ENCODE peak calls at places on chromosomes 4 and X, in ten cellular contexts. Z, H, X, Q, C, P, B, D, A and J are unnamed samples.

GRCh38 chrX:7192871-7193270 is 44.9 kb upstream of the PUDP start:
- DNase-seq in Z (no peak), H (no peak), X (no peak), Q (no peak), C (no peak), P (no peak), B (no peak), D (no peak), A (no peak), J (no peak)

GRCh38 chrX:132968282-132968681 is 9.9 kb upstream of the HS6ST2 start:
- DNase-seq in Z (no peak), H (no peak), X (no peak), Q (no peak), C (no peak), P (no peak), B (no peak), D (no peak), A (no peak), J (no peak)

GRCh38 chrX:50697691-50698090 is 116.3 kb downstream of the SHROOM4 start:
- DNase-seq in Z (no peak), H (no peak), X (no peak), Q (peak), C (no peak), P (no peak), B (peak), D (no peak), A (peak), J (no peak)

GRCh38 chrX:46574941-46575381 is 1.4 kb downstream of the CHST7 start:
- DNase-seq in Z (no peak), H (peak), X (no peak), Q (no peak), C (no peak), P (peak), B (no peak), D (no peak), A (no peak), J (no peak)

GRCh38 chr4:105474110-105474518 is 252 bp upstream of the PPA2 start:
- DNase-seq in Z (peak), H (peak), X (peak), Q (no peak), C (peak), P (no peak), B (peak), D (peak), A (no peak), J (no peak)

GRCh38 chrX:44003975-44004374 is 30.8 kb upstream of the NDP start:
- DNase-seq in Z (no peak), H (no peak), X (no peak), Q (no peak), C (no peak), P (no peak), B (peak), D (no peak), A (no peak), J (no peak)

GRCh38 chr4:151147000-151147399 is 47.6 kb downstream of the RPS3A start:
- DNase-seq in Z (no peak), H (no peak), X (no peak), Q (no peak), C (no peak), P (no peak), B (no peak), D (no peak), A (no peak), J (no peak)

GRCh38 chrX:124764354-124764753 is 418.0 kb downstream of the SH2D1A start:
- DNase-seq in Z (no peak), H (no peak), X (no peak), Q (no peak), C (no peak), P (no peak), B (no peak), D (no peak), A (no peak), J (no peak)

GRCh38 chr4:78592104-78592783 is 40.7 kb downstream of the ANXA3 start:
- DNase-seq in Z (no peak), H (no peak), X (no peak), Q (no peak), C (no peak), P (no peak), B (no peak), D (no peak), A (no peak), J (no peak)

GRCh38 chr4:82232891-82233290 is 140.9 kb downstream of the HNRNPD start:
- DNase-seq in Z (no peak), H (no peak), X (no peak), Q (no peak), C (no peak), P (no peak), B (no peak), D (no peak), A (no peak), J (no peak)

GRCh38 chr4:101256222-101256621 is 91.1 kb downstream of the PPP3CA start:
- DNase-seq in Z (no peak), H (no peak), X (no peak), Q (no peak), C (no peak), P (no peak), B (no peak), D (no peak), A (no peak), J (no peak)

DNA sequence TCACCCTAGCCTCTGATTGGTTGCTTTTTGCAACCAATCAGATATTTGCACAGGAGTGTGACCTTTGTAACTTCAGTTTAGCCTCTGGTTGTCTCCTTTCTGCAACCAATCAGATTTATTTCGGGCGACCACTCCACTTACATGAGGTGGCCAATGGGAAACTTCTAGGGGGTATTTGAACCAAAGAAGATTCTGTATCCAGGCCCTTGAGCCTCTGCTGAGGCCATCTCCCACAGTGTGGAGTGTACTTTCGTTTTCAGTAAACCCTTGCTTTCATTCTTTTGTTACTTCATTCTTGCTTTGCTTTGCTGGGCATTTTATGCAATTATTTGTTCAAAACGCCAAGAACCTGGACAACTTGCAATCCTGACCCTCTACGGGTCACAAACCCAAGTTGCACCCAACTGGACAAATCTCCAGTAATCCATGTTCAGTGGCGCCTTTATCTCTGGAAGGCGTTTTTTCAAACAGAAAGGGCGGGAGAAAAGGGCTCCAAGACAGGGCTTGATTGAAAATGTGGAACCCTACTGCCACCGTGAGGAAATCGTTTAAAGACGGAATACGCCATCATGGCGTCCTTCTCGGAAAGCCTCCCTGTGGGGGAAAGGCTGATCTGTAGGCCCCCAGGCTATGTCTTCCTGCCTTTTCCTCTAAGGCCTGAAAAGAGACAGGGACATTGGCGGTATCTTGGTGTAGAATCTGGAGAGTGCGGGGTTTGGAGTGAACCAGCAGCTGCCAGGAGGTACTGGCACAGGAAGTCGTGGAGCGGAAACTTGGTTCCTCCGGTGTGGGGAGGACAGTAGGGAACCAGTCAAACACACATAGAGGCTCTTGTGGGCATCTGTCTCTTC is 184.6 kb downstream of the OR13H1 start:
- DNase-seq in Z (peak), H (no peak), X (no peak), Q (peak), C (no peak), P (no peak), B (no peak), D (no peak), A (no peak), J (no peak)
- TF ChIP-seq CTCF in Z (peak), H (peak), X (no peak), Q (peak), C (no peak), P (no peak), B (no peak), D (peak), A (no peak), J (no peak)

GRCh38 chrX:30513284-30513683 is 64.3 kb downstream of the TASL start:
- DNase-seq in Z (no peak), H (no peak), X (no peak), Q (no peak), C (no peak), P (no peak), B (peak), D (no peak), A (no peak), J (no peak)
- TF ChIP-seq CTCF in Z (peak), H (peak), X (no peak), Q (peak), C (peak), P (no peak), B (peak), D (peak), A (peak), J (no peak)

DNA sequence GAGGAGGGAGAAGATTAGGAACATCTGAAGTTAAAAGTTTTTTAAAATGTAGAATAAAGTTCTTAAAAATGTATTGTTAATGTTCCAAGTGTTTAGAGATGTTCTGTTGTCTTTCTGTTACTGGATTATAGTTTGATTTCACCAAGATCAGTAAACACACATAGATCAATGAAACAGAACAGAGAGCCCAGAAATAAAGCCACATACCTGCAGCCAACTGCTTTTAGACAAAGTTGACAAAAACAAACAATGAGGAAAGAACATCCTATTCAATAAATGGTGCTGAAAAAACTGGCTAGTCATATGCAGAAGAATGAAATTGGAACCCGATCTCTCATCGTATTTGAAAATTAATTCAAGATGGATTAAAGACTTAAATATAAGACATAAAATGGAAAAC is 966.3 kb upstream of the POU3F4 start:
- DNase-seq in Z (no peak), H (no peak), X (no peak), Q (no peak), C (no peak), P (no peak), B (no peak), D (no peak), A (no peak), J (no peak)
- TF ChIP-seq CTCF in Z (no peak), H (no peak), X (no peak), Q (no peak), C (no peak), P (no peak), B (no peak), D (no peak), A (no peak), J (no peak)

GRCh38 chr4:146059153-146059552 is 116.4 kb upstream of the LSM6 start:
- DNase-seq in Z (no peak), H (no peak), X (no peak), Q (no peak), C (no peak), P (no peak), B (no peak), D (no peak), A (no peak), J (no peak)

GRCh38 chr4:146051724-146052396 is 113.2 kb upstream of the ZNF827 start:
- DNase-seq in Z (no peak), H (no peak), X (no peak), Q (peak), C (no peak), P (no peak), B (peak), D (no peak), A (peak), J (no peak)

GRCh38 chr4:146058531-146058930 is 117.0 kb upstream of the LSM6 start:
- DNase-seq in Z (no peak), H (no peak), X (no peak), Q (no peak), C (no peak), P (no peak), B (no peak), D (no peak), A (no peak), J (no peak)

GRCh38 chr4:146053901-146054300 is 115.3 kb upstream of the ZNF827 start:
- DNase-seq in Z (no peak), H (no peak), X (no peak), Q (no peak), C (no peak), P (no peak), B (no peak), D (no peak), A (no peak), J (no peak)

GRCh38 chr4:146054676-146055075 is 116.1 kb upstream of the ZNF827 start:
- DNase-seq in Z (no peak), H (no peak), X (no peak), Q (no peak), C (no peak), P (no peak), B (no peak), D (no peak), A (no peak), J (no peak)
- TF ChIP-seq CTCF in Z (no peak), H (no peak), X (no peak), Q (no peak), C (no peak), P (no peak), B (no peak), D (no peak), A (no peak), J (no peak)